ENCODE peak calls at places on chromosomes 1 and 21, in nine cellular contexts. N is caudate nucleus, O is AG04450, Z is NCI-H2029, I is AG09319, C is HAP-1, E is NCI-H345, X is posterior vena cava, S is T-cell. Y is an unnamed sample.
A peak's percentile ranks its signal among the peaks of the same experiment; 100 is the strongest.

GRCh38 chr21:45403133-45403824 is 1.7 kb upstream of the COL18A1 start:
- DNase-seq in N (no peak), O (no peak), Z (no peak), I (no peak), C (no peak), E (no peak), X (peak; percentile 54), S (no peak), Y (no peak)

GRCh38 chr21:30718239-30718909 is at the start of gene KRTAP21-3:
- DNase-seq in N (no peak), O (no peak), Z (no peak), I (no peak), C (no peak), E (no peak), X (no peak), S (no peak), Y (no peak)

GRCh38 chr1:58934711-58935110 is 150.9 kb upstream of the JUN start:
- DNase-seq in N (no peak), O (no peak), Z (no peak), I (no peak), C (no peak), E (no peak), X (no peak), S (no peak), Y (no peak)

GRCh38 chr1:107877092-107877491 is 87.9 kb downstream of the VAV3 start:
- DNase-seq in N (no peak), O (no peak), Z (no peak), I (peak; percentile 32), C (peak; percentile 47), E (no peak), X (no peak), S (no peak), Y (no peak)

GRCh38 chr21:29299046-29299905 is 554 bp downstream of the BACH1 start:
- DNase-seq in N (no peak), O (no peak), Z (peak; percentile 38), I (no peak), C (no peak), E (peak; percentile 73), X (peak; percentile 87), S (peak; percentile 53), Y (peak; percentile 64)

GRCh38 chr1:200954434-200954833 is 59.7 kb downstream of the INAVA start:
- DNase-seq in N (no peak), O (no peak), Z (no peak), I (no peak), C (no peak), E (no peak), X (no peak), S (no peak), Y (no peak)

GRCh38 chr1:8891405-8891804 is 12.9 kb upstream of the ENO1 start:
- DNase-seq in N (no peak), O (no peak), Z (no peak), I (no peak), C (no peak), E (no peak), X (no peak), S (no peak), Y (no peak)

GRCh38 chr1:15354580-15354965 is 55.1 kb upstream of the EFHD2 start:
- DNase-seq in N (no peak), O (no peak), Z (no peak), I (no peak), C (no peak), E (no peak), X (no peak), S (no peak), Y (no peak)

GRCh38 chr21:45082715-45083114 is 8.3 kb downstream of the ADARB1 start:
- DNase-seq in N (no peak), O (no peak), Z (no peak), I (no peak), C (no peak), E (no peak), X (no peak), S (no peak), Y (no peak)

GRCh38 chr1:227940791-227941241 is 6.9 kb downstream of the WNT9A start:
- DNase-seq in N (no peak), O (no peak), Z (no peak), I (no peak), C (no peak), E (no peak), X (peak; percentile 41), S (no peak), Y (no peak)

GRCh38 chr1:89957063-89957462 is 37.8 kb upstream of the ZNF326 start:
- DNase-seq in N (no peak), O (no peak), Z (no peak), I (no peak), C (no peak), E (no peak), X (no peak), S (no peak), Y (no peak)

GRCh38 chr1:111980684-111981083 is 8.8 kb downstream of the KCND3 start:
- DNase-seq in N (no peak), O (no peak), Z (peak; percentile 24), I (no peak), C (no peak), E (no peak), X (no peak), S (no peak), Y (no peak)

GRCh38 chr1:167238713-167239112 is 18.0 kb downstream of the POU2F1 start:
- DNase-seq in N (no peak), O (no peak), Z (no peak), I (no peak), C (no peak), E (no peak), X (no peak), S (no peak), Y (no peak)

GRCh38 chr1:85495556-85495955 is 30.6 kb upstream of the DDAH1 start:
- DNase-seq in N (no peak), O (no peak), Z (peak; percentile 50), I (no peak), C (peak; percentile 46), E (no peak), X (no peak), S (no peak), Y (no peak)

GRCh38 chr1:54301494-54301893 is 101.5 kb downstream of the MRPL37 start:
- DNase-seq in N (no peak), O (no peak), Z (no peak), I (no peak), C (no peak), E (no peak), X (no peak), S (no peak), Y (no peak)

GRCh38 chr1:106278706-106279105 is 777.8 kb upstream of the PRMT6 start:
- DNase-seq in N (no peak), O (no peak), Z (no peak), I (no peak), C (no peak), E (no peak), X (no peak), S (no peak), Y (no peak)

GRCh38 chr1:47661065-47661464 is 223.2 kb downstream of the FOXD2 start:
- DNase-seq in N (no peak), O (no peak), Z (no peak), I (no peak), C (no peak), E (peak; percentile 69), X (no peak), S (no peak), Y (no peak)

GRCh38 chr1:18279713-18280074 is 172.1 kb downstream of the IGSF21 start:
- DNase-seq in N (no peak), O (no peak), Z (no peak), I (no peak), C (no peak), E (no peak), X (no peak), S (no peak), Y (no peak)

GRCh38 chr21:24895885-24896734 is 711.2 kb downstream of the MRPL39 start:
- DNase-seq in N (no peak), O (no peak), Z (no peak), I (no peak), C (peak; percentile 50), E (peak; percentile 9), X (no peak), S (no peak), Y (no peak)

Y was measured in substantia nigra.